ENCODE peak calls at places on chromosomes 5 and 9, in six cellular contexts. Z is tibial artery; V is astrocyte; E is cardiac fibroblast; S is activated naive CD4-positive, alpha-beta T cell treated with anti-CD3 and anti-CD28 coated beads, Interleukin-2, amount 50 U/mL, for 72 hours; T is DMS 273 treated with DMSO at 0.1 percent for 48 hours. B is an unnamed sample.
A peak's percentile ranks its signal among the peaks of the same experiment; 100 is the strongest.

GRCh38 chr9:131633491-131634031 is 88.2 kb downstream of the PRRT1B start:
- DNase-seq in E (no peak), S (no peak), T (no peak), V (peak; percentile 76), Z (no peak), B (no peak)

GRCh38 chr9:128384801-128385492 is 13.8 kb downstream of the URM1 start:
- DNase-seq in T (no peak), S (no peak), V (no peak), Z (no peak), E (no peak), B (no peak)

GRCh38 chr5:78648359-78649219 is at the start of gene LHFPL2:
- DNase-seq in S (peak; percentile 45), Z (peak; percentile 83), E (peak; percentile 66), T (no peak), V (peak; percentile 56), B (no peak)

GRCh38 chr9:109225629-109226028 is 58.6 kb upstream of the FRRS1L start:
- DNase-seq in E (no peak), V (no peak), Z (no peak), T (no peak), S (no peak), B (no peak)

GRCh38 chr9:88387733-88388202 is 476 bp upstream of the SPIN1 start:
- DNase-seq in V (peak; percentile 45), T (no peak), E (peak; percentile 60), S (peak; percentile 20), Z (no peak), B (peak; percentile 19)

GRCh38 chr5:606061-606460 is 6.1 kb upstream of the CEP72 start:
- DNase-seq in Z (no peak), V (no peak), T (no peak), E (no peak), S (no peak), B (no peak)

GRCh38 chr9:132042324-132042723 is 37.3 kb downstream of the MED27 start:
- DNase-seq in V (peak; percentile 98), Z (no peak), S (no peak), T (no peak), E (peak; percentile 97), B (no peak)

GRCh38 chr5:6291961-6292360 is 86.4 kb downstream of the MED10 start:
- DNase-seq in T (peak; percentile 21), S (no peak), Z (no peak), V (no peak), E (peak; percentile 11), B (no peak)

GRCh38 chr9:98833090-98833956 is 25.9 kb downstream of the GALNT12 start:
- DNase-seq in E (no peak), S (no peak), V (no peak), T (no peak), Z (no peak), B (no peak)

GRCh38 chr5:1723957-1724821 is 75.4 kb downstream of the MRPL36 start:
- DNase-seq in E (no peak), Z (peak; percentile 5), S (no peak), V (no peak), T (no peak), B (no peak)

GRCh38 chr9:125428515-125429467 is 167.2 kb downstream of the GAPVD1 start:
- DNase-seq in S (no peak), Z (no peak), V (no peak), E (no peak), T (no peak), B (no peak)

GRCh38 chr5:132779961-132780360 is 2.9 kb upstream of the SEPTIN8 start:
- DNase-seq in Z (no peak), T (no peak), V (no peak), E (no peak), S (no peak), B (no peak)

GRCh38 chr5:14871573-14872069 is at the start of gene ANKH:
- DNase-seq in E (peak; percentile 74), T (peak; percentile 48), Z (peak; percentile 69), V (peak; percentile 59), S (peak; percentile 86), B (peak; percentile 79)

GRCh38 chr5:140565780-140566095 is 1.1 kb downstream of the SLC35A4 start:
- DNase-seq in T (no peak), Z (no peak), E (peak; percentile 34), S (no peak), V (no peak), B (no peak)

GRCh38 chr9:117929873-117930272 is 225.7 kb downstream of the TLR4 start:
- DNase-seq in S (no peak), E (no peak), Z (no peak), V (no peak), T (no peak), B (peak; percentile 65)

GRCh38 chr5:142977363-142978051 is 207.3 kb downstream of the ARHGAP26 start:
- DNase-seq in T (no peak), E (peak; percentile 96), V (peak; percentile 96), Z (no peak), S (peak; percentile 28), B (no peak)

GRCh38 chr5:67238191-67238590 is 41.6 kb upstream of the CD180 start:
- DNase-seq in Z (no peak), V (no peak), E (no peak), T (no peak), S (no peak), B (no peak)

GRCh38 chr5:68533571-68534051 is 318.1 kb downstream of the PIK3R1 start:
- DNase-seq in S (no peak), T (no peak), V (no peak), E (no peak), Z (no peak), B (no peak)

GRCh38 chr5:83049370-83049863 is 27.8 kb downstream of the TMEM167A start:
- DNase-seq in V (peak; percentile 45), Z (no peak), S (no peak), E (no peak), T (no peak), B (peak; percentile 26)

B was measured in NCI-H446.